ENCODE peak calls at places on chromosome 7, in eight cellular contexts. Z is stimulated activated CD4-positive, alpha-beta T cell treated with anti-CD3 and anti-CD28 coated beads, Interleukin-2, amount 100 ng/mL, for 48 hours; N is NAMALWA; V is anterior cingulate cortex; O is T-helper 1 cell; J is KBM-7; G is stimulated activated naive B cell treated with anti-CD40 and anti-IgM and Interleukin-4, amounts not matched to agents 10 μg/mL and 1 μg/mL and 100 μg/mL, for 72 hours; D is cardiac fibroblast. W is an unnamed sample.

GRCh38 chr7:147081117-147081516 is 964.5 kb downstream of the CNTNAP2 start:
- DNase-seq in Z (no peak), N (no peak), V (no peak), O (no peak), J (no peak), G (no peak), D (no peak), W (no peak)

GRCh38 chr7:39357648-39358047 is 208.6 kb upstream of the YAE1 start:
- DNase-seq in Z (no peak), N (peak), V (no peak), O (no peak), J (peak), G (no peak), D (no peak), W (no peak)

GRCh38 chr7:100897111-100897608 is 1.5 kb upstream of the ACHE start:
- DNase-seq in Z (no peak), N (peak), V (no peak), O (no peak), J (peak), G (peak), D (no peak), W (no peak)

GRCh38 chr7:87575521-87575920 is 25.2 kb downstream of the ABCB1 start:
- DNase-seq in Z (no peak), N (no peak), V (no peak), O (no peak), J (no peak), G (no peak), D (no peak), W (no peak)

GRCh38 chr7:5659584-5659983 is 121.9 kb downstream of the RNF216 start:
- DNase-seq in Z (no peak), N (no peak), V (no peak), O (no peak), J (no peak), G (no peak), D (no peak), W (no peak)

GRCh38 chr7:129771928-129772479 is 160.5 kb downstream of the NRF1 start:
- DNase-seq in Z (no peak), N (no peak), V (no peak), O (no peak), J (no peak), G (no peak), D (no peak), W (no peak)

GRCh38 chr7:7642081-7642480 is 1.5 kb downstream of the UMAD1 start:
- DNase-seq in Z (no peak), N (no peak), V (no peak), O (no peak), J (peak), G (no peak), D (no peak), W (no peak)

GRCh38 chr7:32561613-32562012 is 66.3 kb downstream of the AVL9 start:
- DNase-seq in Z (no peak), N (no peak), V (no peak), O (no peak), J (no peak), G (no peak), D (no peak), W (no peak)

GRCh38 chr7:43905209-43905946 is 1.0 kb downstream of the URGCP start:
- DNase-seq in Z (no peak), N (no peak), V (no peak), O (no peak), J (no peak), G (no peak), D (peak), W (no peak)

GRCh38 chr7:139773372-139773771 is 4.4 kb downstream of the HIPK2 start:
- DNase-seq in Z (no peak), N (no peak), V (no peak), O (no peak), J (no peak), G (no peak), D (no peak), W (no peak)

GRCh38 chr7:70354409-70355169 is 756.3 kb downstream of the AUTS2 start:
- DNase-seq in Z (no peak), N (no peak), V (no peak), O (no peak), J (no peak), G (no peak), D (no peak), W (no peak)

GRCh38 chr7:151143261-151144015 is 24.1 kb downstream of the GBX1 start:
- DNase-seq in Z (no peak), N (no peak), V (no peak), O (no peak), J (no peak), G (no peak), D (peak), W (no peak)

GRCh38 chr7:144622751-144623150 is 213.1 kb downstream of the TPK1 start:
- DNase-seq in Z (no peak), N (no peak), V (no peak), O (no peak), J (no peak), G (no peak), D (no peak), W (no peak)

GRCh38 chr7:158121441-158122045 is 466.1 kb downstream of the PTPRN2 start:
- DNase-seq in Z (no peak), N (no peak), V (no peak), O (no peak), J (no peak), G (no peak), D (no peak), W (no peak)

GRCh38 chr7:99326408-99326782 is 697 bp downstream of the ARPC1A start:
- DNase-seq in Z (no peak), N (peak), V (no peak), O (no peak), J (no peak), G (no peak), D (no peak), W (no peak)

GRCh38 chr7:150753239-150753638 is 16.0 kb downstream of the GIMAP5 start:
- DNase-seq in Z (no peak), N (no peak), V (no peak), O (no peak), J (no peak), G (no peak), D (no peak), W (no peak)

GRCh38 chr7:44368885-44369284 is 43.5 kb upstream of the CAMK2B start:
- DNase-seq in Z (no peak), N (no peak), V (no peak), O (no peak), J (no peak), G (no peak), D (no peak), W (no peak)

GRCh38 chr7:156768698-156769472 is 124.1 kb downstream of the LMBR1 start:
- DNase-seq in Z (no peak), N (no peak), V (no peak), O (no peak), J (no peak), G (no peak), D (no peak), W (no peak)

GRCh38 chr7:33050425-33051318 is 11.9 kb downstream of the NT5C3A start:
- DNase-seq in Z (no peak), N (peak), V (no peak), O (no peak), J (peak), G (no peak), D (peak), W (peak)

GRCh38 chr7:44378744-44379143 is 53.4 kb upstream of the CAMK2B start:
- DNase-seq in Z (no peak), N (no peak), V (no peak), O (no peak), J (no peak), G (no peak), D (peak), W (peak)

GRCh38 chr7:79414910-79415309 is 38.6 kb downstream of the MAGI2 start:
- DNase-seq in Z (no peak), N (no peak), V (no peak), O (no peak), J (no peak), G (no peak), D (no peak), W (peak)

GRCh38 chr7:618539-619355 is 99.1 kb upstream of the PDGFA start:
- DNase-seq in Z (peak), N (peak), V (no peak), O (no peak), J (peak), G (no peak), D (no peak), W (no peak)

GRCh38 chr7:70383369-70383768 is 748.6 kb upstream of the GALNT17 start:
- DNase-seq in Z (no peak), N (no peak), V (no peak), O (no peak), J (no peak), G (no peak), D (no peak), W (no peak)

GRCh38 chr7:150357277-150357676 is 11.3 kb upstream of the REPIN1 start:
- DNase-seq in Z (peak), N (peak), V (no peak), O (no peak), J (peak), G (no peak), D (no peak), W (no peak)